ENCODE peak calls at places on chromosomes 13 and 19, in four cellular contexts. One of them, this sample, is unnamed. For H3K36me3 and H3K4me1, the result is how much of the 10 kb centered on the place peaks cover.

GRCh38 chr13:48838193-48839000 is 137.3 kb upstream of the FNDC3A start:
- DNase-seq in CD8-positive, alpha-beta T cell: no peak
- DNase-seq in hepatocyte: no peak
- DNase-seq in HCT116: no peak
- DNase-seq in this sample: no peak

GRCh38 chr13:45258339-45258685 is 57.5 kb upstream of the KCTD4 start:
- DNase-seq in CD8-positive, alpha-beta T cell: no peak
- DNase-seq in hepatocyte: no peak
- DNase-seq in HCT116: no peak
- DNase-seq in this sample: no peak

GRCh38 chr19:35011737-35012682 is 11.9 kb downstream of the GRAMD1A start:
- DNase-seq in CD8-positive, alpha-beta T cell: no peak
- DNase-seq in hepatocyte: no peak
- DNase-seq in HCT116: no peak
- DNase-seq in this sample: no peak

GRCh38 chr13:90233933-90234672 is 1113.4 kb upstream of the MIR17HG start:
- DNase-seq in CD8-positive, alpha-beta T cell: no peak
- DNase-seq in hepatocyte: no peak
- DNase-seq in HCT116: no peak
- DNase-seq in this sample: no peak

GRCh38 chr19:16825312-16826168 is 3.7 kb upstream of the SIN3B start:
- DNase-seq in CD8-positive, alpha-beta T cell: no peak
- DNase-seq in hepatocyte: peak
- DNase-seq in HCT116: no peak
- DNase-seq in this sample: no peak

GRCh38 chr19:3443840-3444694 is 36.3 kb downstream of the SMIM24 start:
- DNase-seq in CD8-positive, alpha-beta T cell: no peak
- DNase-seq in hepatocyte: peak
- DNase-seq in HCT116: no peak
- DNase-seq in this sample: no peak

GRCh38 chr13:36313047-36313969 is 15.7 kb upstream of the CCDC169 start:
- DNase-seq in CD8-positive, alpha-beta T cell: no peak
- DNase-seq in hepatocyte: no peak
- DNase-seq in HCT116: no peak
- DNase-seq in this sample: no peak

GRCh38 chr13:40447857-40448256 is 218.6 kb downstream of the FOXO1 start:
- DNase-seq in CD8-positive, alpha-beta T cell: no peak
- DNase-seq in hepatocyte: no peak
- DNase-seq in HCT116: no peak
- DNase-seq in this sample: no peak

GRCh38 chr13:38566526-38566925 is 120.4 kb upstream of the FREM2 start:
- DNase-seq in CD8-positive, alpha-beta T cell: no peak
- DNase-seq in hepatocyte: peak
- DNase-seq in HCT116: no peak
- DNase-seq in this sample: no peak

GRCh38 chr13:84430015-84430414 is 547.7 kb upstream of the SLITRK1 start:
- DNase-seq in CD8-positive, alpha-beta T cell: no peak
- DNase-seq in hepatocyte: no peak
- DNase-seq in HCT116: no peak
- DNase-seq in this sample: no peak

GRCh38 chr13:51420681-51421476 is 32.0 kb downstream of the INTS6 start:
- DNase-seq in CD8-positive, alpha-beta T cell: no peak
- DNase-seq in hepatocyte: no peak
- DNase-seq in HCT116: no peak
- DNase-seq in this sample: no peak

GRCh38 chr19:57280913-57281425 is 684 bp downstream of the ZNF460 start:
- DNase-seq in CD8-positive, alpha-beta T cell: peak
- DNase-seq in hepatocyte: peak
- DNase-seq in HCT116: no peak
- DNase-seq in this sample: no peak

GRCh38 chr13:42720116-42720857 is 61.1 kb upstream of the FAM216B start:
- DNase-seq in CD8-positive, alpha-beta T cell: no peak
- DNase-seq in hepatocyte: peak
- DNase-seq in HCT116: peak
- DNase-seq in this sample: no peak

GRCh38 chr13:43214124-43214523 is 190.7 kb downstream of the DNAJC15 start:
- DNase-seq in CD8-positive, alpha-beta T cell: no peak
- DNase-seq in hepatocyte: no peak
- DNase-seq in HCT116: no peak
- DNase-seq in this sample: no peak

GRCh38 chr13:113456116-113456702 is 2.9 kb upstream of the ADPRHL1 start:
- DNase-seq in CD8-positive, alpha-beta T cell: no peak
- DNase-seq in hepatocyte: no peak
- DNase-seq in HCT116: no peak
- DNase-seq in this sample: no peak

GRCh38 chr19:45746866-45747265 is 13.6 kb downstream of the MEIOSIN start:
- DNase-seq in CD8-positive, alpha-beta T cell: no peak
- DNase-seq in hepatocyte: no peak
- DNase-seq in HCT116: no peak
- DNase-seq in this sample: no peak

GRCh38 chr19:35498220-35498619 is 8.0 kb upstream of the KRTDAP start:
- DNase-seq in CD8-positive, alpha-beta T cell: no peak
- DNase-seq in hepatocyte: no peak
- DNase-seq in HCT116: no peak
- DNase-seq in this sample: no peak

GRCh38 chr13:42893346-42893745 is 98.7 kb downstream of the EPSTI1 start:
- DNase-seq in CD8-positive, alpha-beta T cell: no peak
- DNase-seq in hepatocyte: no peak
- DNase-seq in HCT116: no peak
- DNase-seq in this sample: no peak

GRCh38 chr19:8459095-8459494 is 14.3 kb downstream of the HNRNPM start:
- DNase-seq in CD8-positive, alpha-beta T cell: no peak
- DNase-seq in hepatocyte: no peak
- DNase-seq in HCT116: no peak
- DNase-seq in this sample: no peak
- H3K36me3 ChIP-seq in CD8-positive, alpha-beta T cell: under half
- H3K36me3 ChIP-seq in hepatocyte: under half
- H3K36me3 ChIP-seq in HCT116: under half
- H3K36me3 ChIP-seq in this sample: under half

DNA sequence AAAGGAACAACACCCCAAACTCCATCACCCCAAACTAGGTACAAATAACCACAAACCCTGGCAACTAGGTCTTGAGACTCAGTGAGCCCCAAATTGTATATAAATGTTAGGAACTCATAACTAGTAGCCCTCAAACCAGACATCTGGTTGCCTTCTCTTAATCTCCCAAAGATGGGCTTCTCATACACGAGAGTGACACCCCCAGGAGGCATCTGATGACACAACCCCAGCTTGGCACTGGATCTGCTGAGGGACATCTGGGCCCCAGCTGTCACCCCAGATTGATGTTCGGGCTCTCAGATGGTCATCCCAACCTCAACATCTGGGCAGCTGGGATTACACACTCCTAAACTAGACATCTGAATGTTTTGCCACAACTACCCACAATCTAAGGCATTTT is 14.8 kb downstream of the RABAC1 start:
- DNase-seq in CD8-positive, alpha-beta T cell: no peak
- DNase-seq in hepatocyte: no peak
- DNase-seq in HCT116: no peak
- DNase-seq in this sample: no peak
- H3K4me1 ChIP-seq in CD8-positive, alpha-beta T cell: under half
- H3K4me1 ChIP-seq in hepatocyte: under half
- H3K4me1 ChIP-seq in HCT116: under half
- H3K4me1 ChIP-seq in this sample: under half

GRCh38 chr19:47406711-47407416 is 12.5 kb downstream of the MEIS3 start:
- DNase-seq in CD8-positive, alpha-beta T cell: no peak
- DNase-seq in hepatocyte: peak
- DNase-seq in HCT116: no peak
- DNase-seq in this sample: no peak

GRCh38 chr19:47408156-47408938 is 11.0 kb downstream of the MEIS3 start:
- DNase-seq in CD8-positive, alpha-beta T cell: no peak
- DNase-seq in hepatocyte: no peak
- DNase-seq in HCT116: no peak
- DNase-seq in this sample: no peak

GRCh38 chr19:47405854-47406417 is 13.4 kb downstream of the MEIS3 start:
- DNase-seq in CD8-positive, alpha-beta T cell: no peak
- DNase-seq in hepatocyte: no peak
- DNase-seq in HCT116: no peak
- DNase-seq in this sample: no peak

GRCh38 chr19:47405197-47405550 is 14.2 kb downstream of the MEIS3 start:
- DNase-seq in CD8-positive, alpha-beta T cell: no peak
- DNase-seq in hepatocyte: no peak
- DNase-seq in HCT116: no peak
- DNase-seq in this sample: no peak

DNA sequence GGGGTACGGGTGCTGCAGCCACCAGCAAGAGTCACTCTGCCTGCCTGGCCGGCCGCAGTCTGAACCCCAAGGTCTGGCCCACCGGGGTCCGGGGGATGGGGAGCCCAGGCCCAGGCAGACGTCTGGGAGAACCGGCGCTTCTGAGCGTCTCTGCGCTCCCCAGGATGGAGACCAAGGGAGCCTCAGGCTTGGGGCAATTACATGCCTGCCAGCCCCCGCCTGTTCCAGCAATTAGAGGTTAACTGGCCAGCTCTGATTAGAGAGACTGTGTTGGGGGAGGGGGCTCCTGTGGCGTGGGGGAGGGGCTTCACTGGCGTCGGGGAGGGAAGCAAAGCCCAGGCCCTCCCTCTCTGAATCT is 11.9 kb downstream of the MEIS3 start:
- DNase-seq in CD8-positive, alpha-beta T cell: no peak
- DNase-seq in hepatocyte: no peak
- DNase-seq in HCT116: no peak
- DNase-seq in this sample: no peak
- H3K4me3 ChIP-seq in CD8-positive, alpha-beta T cell: no peak
- H3K4me3 ChIP-seq in hepatocyte: no peak
- H3K4me3 ChIP-seq in HCT116: no peak
- H3K4me3 ChIP-seq in this sample: peak

GRCh38 chr13:110329798-110330461 is 22.8 kb downstream of the COL4A2 start:
- DNase-seq in CD8-positive, alpha-beta T cell: no peak
- DNase-seq in hepatocyte: no peak
- DNase-seq in HCT116: no peak
- DNase-seq in this sample: no peak
- H3K36me3 ChIP-seq in CD8-positive, alpha-beta T cell: under half
- H3K36me3 ChIP-seq in hepatocyte: under half
- H3K36me3 ChIP-seq in HCT116: under half
- H3K36me3 ChIP-seq in this sample: under half

GRCh38 chr13:110396476-110396875 is 89.4 kb downstream of the COL4A2 start:
- DNase-seq in CD8-positive, alpha-beta T cell: no peak
- DNase-seq in hepatocyte: no peak
- DNase-seq in HCT116: no peak
- DNase-seq in this sample: no peak
- H3K4me1 ChIP-seq in CD8-positive, alpha-beta T cell: under half
- H3K4me1 ChIP-seq in hepatocyte: under half
- H3K4me1 ChIP-seq in HCT116: under half
- H3K4me1 ChIP-seq in this sample: under half

GRCh38 chr13:93060144-93060543 is 166.5 kb upstream of the GPC6 start:
- DNase-seq in CD8-positive, alpha-beta T cell: no peak
- DNase-seq in hepatocyte: no peak
- DNase-seq in HCT116: no peak
- DNase-seq in this sample: no peak
- H3K4me3 ChIP-seq in CD8-positive, alpha-beta T cell: no peak
- H3K4me3 ChIP-seq in hepatocyte: no peak
- H3K4me3 ChIP-seq in HCT116: no peak
- H3K4me3 ChIP-seq in this sample: no peak

GRCh38 chr19:13211426-13212308 is 61.5 kb downstream of the IER2 start:
- DNase-seq in CD8-positive, alpha-beta T cell: no peak
- DNase-seq in hepatocyte: no peak
- DNase-seq in HCT116: no peak
- DNase-seq in this sample: no peak

GRCh38 chr19:13215572-13216380 is 65.6 kb downstream of the IER2 start:
- DNase-seq in CD8-positive, alpha-beta T cell: peak
- DNase-seq in hepatocyte: peak
- DNase-seq in HCT116: no peak
- DNase-seq in this sample: no peak

GRCh38 chr19:13212759-13213330 is 62.6 kb downstream of the IER2 start:
- DNase-seq in CD8-positive, alpha-beta T cell: peak
- DNase-seq in hepatocyte: peak
- DNase-seq in HCT116: peak
- DNase-seq in this sample: peak

GRCh38 chr19:13210941-13211340 is 60.7 kb downstream of the IER2 start:
- DNase-seq in CD8-positive, alpha-beta T cell: no peak
- DNase-seq in hepatocyte: no peak
- DNase-seq in HCT116: no peak
- DNase-seq in this sample: no peak

GRCh38 chr19:13214036-13214730 is 64.0 kb downstream of the IER2 start:
- DNase-seq in CD8-positive, alpha-beta T cell: no peak
- DNase-seq in hepatocyte: no peak
- DNase-seq in HCT116: no peak
- DNase-seq in this sample: no peak
- H3K36me3 ChIP-seq in CD8-positive, alpha-beta T cell: under half
- H3K36me3 ChIP-seq in hepatocyte: under half
- H3K36me3 ChIP-seq in HCT116: under half
- H3K36me3 ChIP-seq in this sample: under half